ENCODE peak calls at places on chromosome 18, in ten cellular contexts. O, D, W, M, V, S, R, Y, N and E are unnamed samples.

GRCh38 chr18:48137354-48138208 is 207.1 kb upstream of the SMAD2 start:
- DNase-seq in O (peak), D (no peak), W (no peak), M (no peak), V (no peak), S (no peak), R (no peak), Y (no peak), N (no peak), E (no peak)

GRCh38 chr18:6266212-6266611 is 148.5 kb downstream of the L3MBTL4 start:
- DNase-seq in O (no peak), D (no peak), W (no peak), M (no peak), V (no peak), S (no peak), R (no peak), Y (no peak), N (no peak), E (no peak)

GRCh38 chr18:11802586-11802985 is 48.6 kb upstream of the CHMP1B start:
- DNase-seq in O (no peak), D (no peak), W (no peak), M (no peak), V (no peak), S (no peak), R (no peak), Y (no peak), N (no peak), E (no peak)

GRCh38 chr18:51151568-51152511 is 45.6 kb downstream of the MEX3C start:
- DNase-seq in O (peak), D (peak), W (no peak), M (no peak), V (peak), S (no peak), R (no peak), Y (no peak), N (no peak), E (no peak)

GRCh38 chr18:9619545-9619944 is 5.2 kb upstream of the PPP4R1 start:
- DNase-seq in O (no peak), D (no peak), W (peak), M (peak), V (no peak), S (no peak), R (peak), Y (no peak), N (peak), E (peak)

GRCh38 chr18:36398419-36398818 is 100.9 kb downstream of the FHOD3 start:
- DNase-seq in O (no peak), D (no peak), W (no peak), M (peak), V (no peak), S (no peak), R (no peak), Y (no peak), N (no peak), E (no peak)

GRCh38 chr18:79876497-79876896 is 75.0 kb downstream of the SLC66A2 start:
- DNase-seq in O (peak), D (peak), W (no peak), M (peak), V (no peak), S (no peak), R (no peak), Y (no peak), N (no peak), E (no peak)

GRCh38 chr18:58360324-58360723 is 268.6 kb downstream of the ALPK2 start:
- DNase-seq in O (no peak), D (no peak), W (no peak), M (no peak), V (no peak), S (no peak), R (no peak), Y (no peak), N (no peak), E (no peak)

GRCh38 chr18:79381811-79382311 is 13.9 kb upstream of the NFATC1 start:
- DNase-seq in O (peak), D (no peak), W (no peak), M (no peak), V (no peak), S (no peak), R (no peak), Y (no peak), N (no peak), E (no peak)

GRCh38 chr18:63676526-63676925 is 14.8 kb upstream of the SERPINB3 start:
- DNase-seq in O (no peak), D (no peak), W (no peak), M (peak), V (no peak), S (no peak), R (no peak), Y (no peak), N (no peak), E (no peak)

GRCh38 chr18:36187138-36187825 is at the start of gene MOCOS:
- DNase-seq in O (peak), D (peak), W (peak), M (peak), V (peak), S (peak), R (no peak), Y (no peak), N (peak), E (peak)

GRCh38 chr18:63683890-63684289 is 18.9 kb upstream of the SERPINB11 start:
- DNase-seq in O (no peak), D (no peak), W (no peak), M (no peak), V (no peak), S (no peak), R (no peak), Y (no peak), N (no peak), E (no peak)

GRCh38 chr18:39872566-39872965 is 2082.5 kb upstream of the PIK3C3 start:
- DNase-seq in O (no peak), D (no peak), W (no peak), M (no peak), V (no peak), S (no peak), R (no peak), Y (no peak), N (no peak), E (no peak)

GRCh38 chr18:39870586-39870985 is 2084.4 kb upstream of the PIK3C3 start:
- DNase-seq in O (no peak), D (no peak), W (no peak), M (peak), V (no peak), S (no peak), R (no peak), Y (no peak), N (no peak), E (no peak)

GRCh38 chr18:26159353-26159752 is 25.7 kb downstream of the PSMA8 start:
- DNase-seq in O (no peak), D (no peak), W (no peak), M (no peak), V (no peak), S (no peak), R (no peak), Y (no peak), N (peak), E (peak)

GRCh38 chr18:61657066-61657732 is 235.6 kb downstream of the RNF152 start:
- DNase-seq in O (no peak), D (no peak), W (no peak), M (no peak), V (no peak), S (no peak), R (no peak), Y (no peak), N (no peak), E (no peak)

GRCh38 chr18:70998490-70998889 is 709.6 kb downstream of the SOCS6 start:
- DNase-seq in O (no peak), D (no peak), W (no peak), M (no peak), V (no peak), S (no peak), R (no peak), Y (no peak), N (peak), E (no peak)

GRCh38 chr18:6058941-6059340 is 163.6 kb upstream of the TMEM200C start:
- DNase-seq in O (no peak), D (no peak), W (peak), M (no peak), V (no peak), S (no peak), R (no peak), Y (no peak), N (no peak), E (peak)

GRCh38 chr18:62282188-62282629 is 42.9 kb upstream of the TNFRSF11A start:
- DNase-seq in O (no peak), D (no peak), W (peak), M (peak), V (no peak), S (no peak), R (peak), Y (no peak), N (peak), E (peak)

GRCh38 chr18:58180738-58181353 is 136.8 kb downstream of the NEDD4L start:
- DNase-seq in O (no peak), D (peak), W (peak), M (peak), V (peak), S (peak), R (no peak), Y (no peak), N (peak), E (peak)

GRCh38 chr18:12944724-12945123 is 3.1 kb upstream of the SEH1L start:
- DNase-seq in O (no peak), D (no peak), W (peak), M (no peak), V (no peak), S (peak), R (no peak), Y (no peak), N (peak), E (peak)

GRCh38 chr18:41982942-41983660 is 28.1 kb downstream of the PIK3C3 start:
- DNase-seq in O (no peak), D (no peak), W (no peak), M (peak), V (no peak), S (no peak), R (no peak), Y (no peak), N (no peak), E (peak)

GRCh38 chr18:23033079-23033478 is 100.0 kb downstream of the RBBP8 start:
- DNase-seq in O (no peak), D (no peak), W (no peak), M (no peak), V (no peak), S (no peak), R (no peak), Y (no peak), N (no peak), E (no peak)

GRCh38 chr18:61244632-61245031 is 88.6 kb upstream of the CDH20 start:
- DNase-seq in O (no peak), D (no peak), W (no peak), M (no peak), V (no peak), S (no peak), R (no peak), Y (no peak), N (no peak), E (no peak)

GRCh38 chr18:48228301-48228715 is 180.9 kb downstream of the ZBTB7C start:
- DNase-seq in O (peak), D (no peak), W (no peak), M (peak), V (no peak), S (peak), R (no peak), Y (no peak), N (peak), E (peak)

GRCh38 chr18:6874316-6874715 is 144.8 kb downstream of the ARHGAP28 start:
- DNase-seq in O (no peak), D (no peak), W (no peak), M (no peak), V (no peak), S (no peak), R (no peak), Y (no peak), N (peak), E (peak)

GRCh38 chr18:63480476-63480875 is 3.7 kb downstream of the SERPINB5 start:
- DNase-seq in O (no peak), D (no peak), W (no peak), M (peak), V (no peak), S (no peak), R (no peak), Y (no peak), N (no peak), E (no peak)

GRCh38 chr18:39500320-39500719 is 1934.7 kb upstream of the CELF4 start:
- DNase-seq in O (no peak), D (no peak), W (no peak), M (no peak), V (no peak), S (no peak), R (no peak), Y (no peak), N (no peak), E (no peak)

GRCh38 chr18:28522250-28522649 is 345.3 kb upstream of the CDH2 start:
- DNase-seq in O (no peak), D (no peak), W (no peak), M (no peak), V (no peak), S (no peak), R (no peak), Y (no peak), N (no peak), E (no peak)

GRCh38 chr18:22191346-22191710 is 21.9 kb downstream of the GATA6 start:
- DNase-seq in O (no peak), D (no peak), W (no peak), M (no peak), V (no peak), S (no peak), R (no peak), Y (no peak), N (peak), E (no peak)

GRCh38 chr18:41955688-41956087 is 654 bp downstream of the PIK3C3 start:
- DNase-seq in O (no peak), D (no peak), W (no peak), M (peak), V (no peak), S (no peak), R (no peak), Y (no peak), N (no peak), E (no peak)

GRCh38 chr18:62869327-62869726 is 154.0 kb downstream of the PHLPP1 start:
- DNase-seq in O (no peak), D (no peak), W (no peak), M (no peak), V (no peak), S (no peak), R (no peak), Y (no peak), N (no peak), E (no peak)

DNA sequence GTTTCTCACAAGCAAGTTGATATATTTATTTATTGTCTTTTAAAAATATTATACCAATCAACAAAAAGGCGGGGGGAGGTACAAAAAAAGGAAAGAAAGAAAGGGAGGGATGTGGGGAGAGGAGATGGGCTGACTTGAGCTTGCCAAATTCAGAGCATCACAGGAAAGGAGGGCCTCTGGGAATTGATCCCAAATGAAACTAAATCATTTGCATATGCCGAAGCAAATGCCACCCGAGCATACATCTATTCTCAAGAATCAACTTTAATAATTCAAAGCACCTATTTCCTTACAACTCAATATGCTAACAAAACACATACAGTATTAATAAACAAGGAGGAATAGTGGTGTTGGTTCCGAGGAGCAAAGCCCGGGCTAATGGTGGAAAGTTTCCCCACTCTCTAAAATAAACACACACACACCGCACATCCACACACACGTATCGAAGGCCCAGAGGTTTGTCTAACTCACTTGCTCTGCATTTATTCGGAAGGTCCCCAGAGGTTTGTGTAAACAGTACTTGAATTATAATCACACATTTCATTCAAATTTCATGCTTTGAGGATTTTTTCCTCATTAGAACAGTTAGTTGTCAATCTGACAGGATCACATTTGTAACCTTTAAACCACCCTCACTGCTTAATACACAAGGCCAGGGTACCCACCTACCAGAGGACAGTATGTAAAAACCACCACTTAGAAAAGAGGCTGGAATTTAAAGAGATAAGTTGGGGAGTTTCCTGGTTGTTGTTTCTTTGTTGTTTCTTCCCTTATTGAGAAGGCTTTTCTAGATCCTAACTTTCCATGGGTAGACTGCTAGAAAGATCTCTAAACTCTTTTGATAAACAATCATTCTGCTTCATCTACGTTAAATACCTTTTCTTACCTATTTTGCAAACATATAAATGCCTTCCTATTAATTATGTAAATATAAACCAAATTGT is 264.7 kb downstream of the TCF4 start:
- DNase-seq in O (no peak), D (no peak), W (peak), M (no peak), V (no peak), S (no peak), R (no peak), Y (no peak), N (peak), E (peak)
- H3K4me3 ChIP-seq in O (peak), D (no peak), W (peak), M (no peak), V (no peak), S (peak), R (peak), Y (no peak), N (no peak), E (peak)

GRCh38 chr18:30271716-30272115 is 770.8 kb downstream of the DSC3 start:
- DNase-seq in O (no peak), D (no peak), W (no peak), M (peak), V (no peak), S (no peak), R (no peak), Y (no peak), N (no peak), E (no peak)
- TF ChIP-seq CTCF in O (no peak), D (no peak), W (no peak), M (no peak), V (no peak), S (no peak), R (no peak), Y (peak), N (no peak), E (no peak)

DNA sequence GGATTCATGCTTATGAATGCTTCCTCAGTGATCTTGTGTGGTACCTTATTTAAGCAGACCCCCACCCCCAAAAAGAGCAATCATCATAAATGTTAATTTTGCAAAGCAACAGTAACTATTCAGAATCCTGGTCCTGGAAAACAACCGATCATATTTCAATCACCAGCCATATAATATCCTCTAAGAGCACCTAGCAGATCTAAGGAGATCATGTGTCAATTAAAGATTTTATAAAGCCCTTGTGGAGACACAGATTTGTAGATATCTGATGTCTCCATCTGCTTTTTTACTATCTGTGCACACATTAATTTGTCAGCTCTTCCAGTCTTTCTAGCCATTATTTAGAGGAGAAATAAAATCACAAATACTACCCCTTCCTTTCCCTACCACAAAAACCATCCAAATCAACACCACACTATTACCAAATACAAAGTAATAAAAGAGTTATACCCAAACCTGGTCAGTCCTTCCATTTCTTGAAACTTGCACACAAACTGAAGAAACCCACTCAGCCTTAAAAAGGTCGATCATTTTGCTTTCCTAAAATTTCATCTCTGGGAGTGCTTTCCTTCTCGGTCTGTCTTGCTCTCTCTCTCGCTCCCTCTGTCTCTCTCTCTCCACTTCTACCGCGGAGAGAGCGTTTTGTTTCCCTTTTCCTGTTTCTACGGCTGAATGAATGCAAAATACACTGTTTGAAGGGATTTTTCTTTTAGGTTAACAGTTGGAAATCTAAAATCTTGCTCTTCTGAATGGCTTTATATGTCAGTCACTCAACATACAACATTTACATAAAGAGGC is 423.9 kb downstream of the TGIF1 start:
- DNase-seq in O (no peak), D (no peak), W (no peak), M (no peak), V (no peak), S (no peak), R (no peak), Y (no peak), N (no peak), E (peak)
- H3K4me3 ChIP-seq in O (no peak), D (no peak), W (no peak), M (no peak), V (no peak), S (peak), R (no peak), Y (no peak), N (no peak), E (no peak)

DNA sequence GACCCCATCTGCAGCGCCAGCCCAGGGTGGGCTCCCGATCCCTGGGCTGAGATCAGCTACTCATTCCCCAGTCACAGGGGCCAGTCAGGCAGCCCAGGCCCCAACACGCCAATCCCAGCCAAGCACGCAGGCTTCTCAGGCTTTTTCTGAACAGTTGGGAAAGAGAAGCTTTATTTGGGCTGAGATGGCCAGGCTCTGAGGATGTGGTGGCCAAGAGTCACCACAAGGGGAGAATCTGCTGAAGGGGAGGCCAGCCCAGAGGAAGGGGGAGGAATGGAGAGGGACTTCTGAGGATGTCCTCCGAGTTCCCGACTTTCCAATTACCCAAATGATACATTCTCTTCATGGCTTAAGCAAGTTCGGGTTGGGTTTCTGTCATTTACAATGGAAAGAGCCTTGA is 2.8 kb upstream of the DIPK1C start:
- DNase-seq in O (no peak), D (no peak), W (no peak), M (no peak), V (no peak), S (no peak), R (no peak), Y (no peak), N (no peak), E (no peak)
- TF ChIP-seq CTCF in O (no peak), D (no peak), W (peak), M (no peak), V (no peak), S (no peak), R (peak), Y (peak), N (peak), E (peak)